ENCODE peak calls at places on chromosomes 1 and 21, in nine cellular contexts. One of them, this sample, is unnamed.
A peak's percentile ranks its signal among the peaks of the same experiment; 100 is the strongest.

GRCh38 chr1:225523214-225523613 is 95.4 kb upstream of the LBR start:
- DNase-seq in MM.1S: no peak
- DNase-seq in left ventricle myocardium inferior: no peak
- DNase-seq in choroid plexus epithelial cell: no peak
- DNase-seq in HepG2: no peak
- DNase-seq in heart left ventricle: no peak
- DNase-seq in IMR-90: no peak
- DNase-seq in endodermal cell: no peak
- DNase-seq in cardiac fibroblast: no peak
- DNase-seq in this sample: no peak

GRCh38 chr1:237327061-237327460 is 285.1 kb downstream of the RYR2 start:
- DNase-seq in left ventricle myocardium inferior: no peak
- DNase-seq in cardiac fibroblast: no peak
- DNase-seq in MM.1S: no peak
- DNase-seq in IMR-90: no peak
- DNase-seq in choroid plexus epithelial cell: no peak
- DNase-seq in endodermal cell: no peak
- DNase-seq in HepG2: no peak
- DNase-seq in heart left ventricle: no peak
- DNase-seq in this sample: no peak

GRCh38 chr1:119611701-119612113 is 36.4 kb downstream of the ZNF697 start:
- DNase-seq in endodermal cell: peak; percentile 98
- DNase-seq in cardiac fibroblast: peak; percentile 57
- DNase-seq in heart left ventricle: peak; percentile 62
- DNase-seq in MM.1S: peak; percentile 64
- DNase-seq in choroid plexus epithelial cell: peak; percentile 65
- DNase-seq in IMR-90: no peak
- DNase-seq in left ventricle myocardium inferior: peak; percentile 65
- DNase-seq in HepG2: peak; percentile 53
- DNase-seq in this sample: no peak

GRCh38 chr1:15249032-15249601 is 2.1 kb downstream of the FHAD1 start:
- DNase-seq in heart left ventricle: no peak
- DNase-seq in choroid plexus epithelial cell: no peak
- DNase-seq in left ventricle myocardium inferior: no peak
- DNase-seq in cardiac fibroblast: no peak
- DNase-seq in HepG2: no peak
- DNase-seq in MM.1S: peak; percentile 93
- DNase-seq in endodermal cell: no peak
- DNase-seq in IMR-90: peak; percentile 4
- DNase-seq in this sample: no peak

GRCh38 chr1:35797380-35797779 is 10.4 kb upstream of the AGO4 start:
- DNase-seq in MM.1S: no peak
- DNase-seq in endodermal cell: no peak
- DNase-seq in cardiac fibroblast: no peak
- DNase-seq in left ventricle myocardium inferior: no peak
- DNase-seq in IMR-90: no peak
- DNase-seq in heart left ventricle: no peak
- DNase-seq in choroid plexus epithelial cell: no peak
- DNase-seq in HepG2: no peak
- DNase-seq in this sample: no peak

GRCh38 chr1:159468321-159468720 is 28.8 kb downstream of the OR10J1 start:
- DNase-seq in heart left ventricle: no peak
- DNase-seq in HepG2: no peak
- DNase-seq in choroid plexus epithelial cell: no peak
- DNase-seq in left ventricle myocardium inferior: no peak
- DNase-seq in endodermal cell: no peak
- DNase-seq in MM.1S: no peak
- DNase-seq in IMR-90: no peak
- DNase-seq in cardiac fibroblast: no peak
- DNase-seq in this sample: no peak

GRCh38 chr1:236657398-236657797 is 28.9 kb upstream of the ACTN2 start:
- DNase-seq in cardiac fibroblast: no peak
- DNase-seq in choroid plexus epithelial cell: no peak
- DNase-seq in HepG2: no peak
- DNase-seq in IMR-90: no peak
- DNase-seq in left ventricle myocardium inferior: no peak
- DNase-seq in endodermal cell: no peak
- DNase-seq in heart left ventricle: no peak
- DNase-seq in MM.1S: no peak
- DNase-seq in this sample: no peak

GRCh38 chr1:16145988-16146887 is 9.6 kb downstream of the EPHA2 start:
- DNase-seq in HepG2: peak; percentile 90
- DNase-seq in IMR-90: peak; percentile 92
- DNase-seq in choroid plexus epithelial cell: peak; percentile 96
- DNase-seq in left ventricle myocardium inferior: peak; percentile 86
- DNase-seq in MM.1S: no peak
- DNase-seq in heart left ventricle: peak; percentile 90
- DNase-seq in endodermal cell: peak; percentile 97
- DNase-seq in cardiac fibroblast: peak; percentile 92
- DNase-seq in this sample: no peak

GRCh38 chr21:33078907-33079582 is 9.1 kb downstream of the OLIG1 start:
- DNase-seq in choroid plexus epithelial cell: peak; percentile 42
- DNase-seq in left ventricle myocardium inferior: no peak
- DNase-seq in heart left ventricle: no peak
- DNase-seq in HepG2: peak; percentile 17
- DNase-seq in IMR-90: peak; percentile 84
- DNase-seq in MM.1S: peak; percentile 98
- DNase-seq in cardiac fibroblast: peak; percentile 16
- DNase-seq in endodermal cell: no peak
- DNase-seq in this sample: no peak

GRCh38 chr1:205792946-205793673 is 17.8 kb upstream of the RAB29 start:
- DNase-seq in HepG2: no peak
- DNase-seq in MM.1S: no peak
- DNase-seq in left ventricle myocardium inferior: no peak
- DNase-seq in cardiac fibroblast: no peak
- DNase-seq in endodermal cell: no peak
- DNase-seq in heart left ventricle: no peak
- DNase-seq in IMR-90: no peak
- DNase-seq in choroid plexus epithelial cell: no peak
- DNase-seq in this sample: no peak

GRCh38 chr1:205792481-205792881 is 17.2 kb upstream of the RAB29 start:
- DNase-seq in heart left ventricle: no peak
- DNase-seq in IMR-90: no peak
- DNase-seq in HepG2: no peak
- DNase-seq in MM.1S: no peak
- DNase-seq in left ventricle myocardium inferior: no peak
- DNase-seq in cardiac fibroblast: no peak
- DNase-seq in endodermal cell: no peak
- DNase-seq in choroid plexus epithelial cell: no peak
- DNase-seq in this sample: no peak

GRCh38 chr1:205787287-205787916 is 12.1 kb upstream of the RAB29 start:
- DNase-seq in heart left ventricle: no peak
- DNase-seq in IMR-90: no peak
- DNase-seq in cardiac fibroblast: peak; percentile 16
- DNase-seq in endodermal cell: no peak
- DNase-seq in MM.1S: no peak
- DNase-seq in HepG2: no peak
- DNase-seq in left ventricle myocardium inferior: no peak
- DNase-seq in choroid plexus epithelial cell: no peak
- DNase-seq in this sample: no peak

GRCh38 chr1:205793959-205794730 is 18.9 kb downstream of the SLC41A1 start:
- DNase-seq in endodermal cell: no peak
- DNase-seq in cardiac fibroblast: no peak
- DNase-seq in heart left ventricle: no peak
- DNase-seq in IMR-90: no peak
- DNase-seq in MM.1S: peak; percentile 11
- DNase-seq in left ventricle myocardium inferior: no peak
- DNase-seq in HepG2: no peak
- DNase-seq in choroid plexus epithelial cell: no peak
- DNase-seq in this sample: no peak

GRCh38 chr1:205791568-205792180 is 16.4 kb upstream of the RAB29 start:
- DNase-seq in left ventricle myocardium inferior: peak; percentile 55
- DNase-seq in choroid plexus epithelial cell: peak; percentile 75
- DNase-seq in endodermal cell: peak; percentile 88
- DNase-seq in heart left ventricle: peak; percentile 69
- DNase-seq in MM.1S: peak; percentile 72
- DNase-seq in HepG2: peak; percentile 48
- DNase-seq in cardiac fibroblast: peak; percentile 64
- DNase-seq in IMR-90: peak; percentile 44
- DNase-seq in this sample: no peak
- H3K4me3 ChIP-seq in left ventricle myocardium inferior: no peak overlapping the region
- H3K4me3 ChIP-seq in choroid plexus epithelial cell: no peak overlapping the region
- H3K4me3 ChIP-seq in endodermal cell: no peak overlapping the region
- H3K4me3 ChIP-seq in heart left ventricle: no peak overlapping the region
- H3K4me3 ChIP-seq in MM.1S: no peak overlapping the region
- H3K4me3 ChIP-seq in HepG2: no peak overlapping the region
- H3K4me3 ChIP-seq in cardiac fibroblast: no peak overlapping the region
- H3K4me3 ChIP-seq in IMR-90: no peak overlapping the region
- H3K4me3 ChIP-seq in this sample: no peak overlapping the region

GRCh38 chr1:60974524-60974923 is 107.8 kb upstream of the NFIA start:
- DNase-seq in cardiac fibroblast: no peak
- DNase-seq in left ventricle myocardium inferior: no peak
- DNase-seq in choroid plexus epithelial cell: no peak
- DNase-seq in IMR-90: no peak
- DNase-seq in endodermal cell: no peak
- DNase-seq in MM.1S: no peak
- DNase-seq in HepG2: no peak
- DNase-seq in heart left ventricle: no peak
- DNase-seq in this sample: no peak

GRCh38 chr1:60971330-60971729 is 111.0 kb upstream of the NFIA start:
- DNase-seq in MM.1S: no peak
- DNase-seq in HepG2: no peak
- DNase-seq in endodermal cell: no peak
- DNase-seq in IMR-90: no peak
- DNase-seq in left ventricle myocardium inferior: no peak
- DNase-seq in choroid plexus epithelial cell: no peak
- DNase-seq in cardiac fibroblast: no peak
- DNase-seq in heart left ventricle: no peak
- DNase-seq in this sample: no peak

GRCh38 chr1:60973668-60974067 is 108.7 kb upstream of the NFIA start:
- DNase-seq in cardiac fibroblast: no peak
- DNase-seq in IMR-90: no peak
- DNase-seq in heart left ventricle: no peak
- DNase-seq in left ventricle myocardium inferior: no peak
- DNase-seq in HepG2: no peak
- DNase-seq in choroid plexus epithelial cell: no peak
- DNase-seq in endodermal cell: no peak
- DNase-seq in MM.1S: no peak
- DNase-seq in this sample: no peak

GRCh38 chr1:60972841-60973364 is 109.5 kb upstream of the NFIA start:
- DNase-seq in cardiac fibroblast: peak; percentile 64
- DNase-seq in HepG2: peak; percentile 75
- DNase-seq in choroid plexus epithelial cell: peak; percentile 89
- DNase-seq in left ventricle myocardium inferior: no peak
- DNase-seq in heart left ventricle: no peak
- DNase-seq in IMR-90: peak; percentile 76
- DNase-seq in MM.1S: no peak
- DNase-seq in endodermal cell: peak; percentile 7
- DNase-seq in this sample: peak; percentile 49

DNA sequence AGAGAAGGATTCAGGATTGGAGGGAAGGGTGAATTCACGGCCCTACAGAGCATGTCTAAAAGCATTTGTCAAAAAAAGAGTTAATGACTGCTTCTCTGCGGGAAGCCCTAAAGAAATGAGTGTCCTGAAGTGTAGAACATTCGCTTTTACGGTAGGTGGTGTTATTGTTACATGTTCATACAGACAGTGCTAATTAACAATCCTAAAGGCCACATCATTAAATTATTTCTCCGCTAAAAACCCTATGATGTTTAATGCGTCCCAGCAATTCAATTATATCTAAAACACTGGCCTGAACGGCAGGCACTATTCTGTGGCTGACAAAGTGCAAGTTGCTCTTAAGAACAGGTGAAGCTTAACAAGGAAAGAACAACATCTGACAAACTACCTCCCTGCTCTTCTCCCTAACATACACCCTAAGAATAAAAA is 112.3 kb upstream of the NFIA start:
- DNase-seq in endodermal cell: no peak
- DNase-seq in heart left ventricle: no peak
- DNase-seq in HepG2: peak; percentile 24
- DNase-seq in MM.1S: no peak
- DNase-seq in choroid plexus epithelial cell: peak; percentile 71
- DNase-seq in left ventricle myocardium inferior: no peak
- DNase-seq in cardiac fibroblast: peak; percentile 63
- DNase-seq in IMR-90: peak; percentile 23
- DNase-seq in this sample: peak; percentile 17
- TF ChIP-seq CTCF in endodermal cell: peak; percentile 58
- TF ChIP-seq CTCF in heart left ventricle: peak; percentile 69
- TF ChIP-seq CTCF in HepG2: peak; percentile 58
- TF ChIP-seq CTCF in MM.1S: no peak
- TF ChIP-seq CTCF in choroid plexus epithelial cell: peak; percentile 56
- TF ChIP-seq CTCF in left ventricle myocardium inferior: peak; percentile 67
- TF ChIP-seq CTCF in cardiac fibroblast: peak; percentile 45
- TF ChIP-seq CTCF in IMR-90: peak; percentile 48
- TF ChIP-seq CTCF in this sample: peak; percentile 44

GRCh38 chr1:89844860-89845259 is 24.0 kb downstream of the LRRC8D start:
- DNase-seq in endodermal cell: no peak
- DNase-seq in left ventricle myocardium inferior: no peak
- DNase-seq in MM.1S: no peak
- DNase-seq in cardiac fibroblast: no peak
- DNase-seq in heart left ventricle: no peak
- DNase-seq in HepG2: no peak
- DNase-seq in IMR-90: no peak
- DNase-seq in choroid plexus epithelial cell: no peak
- DNase-seq in this sample: no peak
- H3K4me3 ChIP-seq in endodermal cell: no peak overlapping the region
- H3K4me3 ChIP-seq in left ventricle myocardium inferior: no peak overlapping the region
- H3K4me3 ChIP-seq in MM.1S: no peak overlapping the region
- H3K4me3 ChIP-seq in cardiac fibroblast: peak overlapping the region; percentile 82
- H3K4me3 ChIP-seq in heart left ventricle: no peak overlapping the region
- H3K4me3 ChIP-seq in HepG2: no peak overlapping the region
- H3K4me3 ChIP-seq in IMR-90: no peak overlapping the region
- H3K4me3 ChIP-seq in choroid plexus epithelial cell: peak overlapping the region; percentile 82
- H3K4me3 ChIP-seq in this sample: no peak overlapping the region

DNA sequence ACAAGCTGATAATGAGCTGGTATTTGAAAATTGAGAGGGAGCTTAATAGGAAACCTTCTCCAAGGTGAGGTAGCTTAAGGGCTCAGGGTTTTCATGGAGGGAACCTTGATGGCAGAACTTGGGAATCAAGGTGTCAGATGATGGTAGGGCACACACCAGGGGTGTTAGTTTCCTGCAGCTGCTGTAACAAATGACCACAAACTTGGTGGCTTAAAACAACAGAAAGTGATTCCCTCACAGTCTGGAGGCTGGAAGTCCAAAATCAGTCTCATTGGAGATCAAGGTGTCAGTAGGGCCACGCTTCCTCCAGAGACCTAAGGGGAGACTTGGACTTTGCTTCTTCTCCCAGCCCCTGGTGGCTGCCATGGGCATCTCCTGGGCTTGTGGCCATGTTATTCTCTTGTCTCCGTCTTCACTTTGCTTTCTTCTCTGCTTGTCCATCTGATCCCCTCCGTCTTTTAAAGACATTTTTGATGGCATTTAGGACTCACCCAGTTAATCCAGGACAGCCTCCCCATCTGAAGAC is 45.5 kb downstream of the HUNK start:
- DNase-seq in choroid plexus epithelial cell: no peak
- DNase-seq in MM.1S: no peak
- DNase-seq in HepG2: no peak
- DNase-seq in IMR-90: no peak
- DNase-seq in cardiac fibroblast: no peak
- DNase-seq in left ventricle myocardium inferior: no peak
- DNase-seq in heart left ventricle: no peak
- DNase-seq in endodermal cell: no peak
- DNase-seq in this sample: no peak
- TF ChIP-seq CTCF in choroid plexus epithelial cell: no peak
- TF ChIP-seq CTCF in MM.1S: no peak
- TF ChIP-seq CTCF in HepG2: no peak
- TF ChIP-seq CTCF in IMR-90: no peak
- TF ChIP-seq CTCF in cardiac fibroblast: no peak
- TF ChIP-seq CTCF in left ventricle myocardium inferior: no peak
- TF ChIP-seq CTCF in heart left ventricle: no peak
- TF ChIP-seq CTCF in endodermal cell: peak; percentile 58
- TF ChIP-seq CTCF in this sample: no peak

GRCh38 chr1:39174400-39175081 is 30.0 kb upstream of the MACF1 start:
- DNase-seq in choroid plexus epithelial cell: no peak
- DNase-seq in IMR-90: no peak
- DNase-seq in cardiac fibroblast: no peak
- DNase-seq in heart left ventricle: no peak
- DNase-seq in endodermal cell: no peak
- DNase-seq in MM.1S: no peak
- DNase-seq in left ventricle myocardium inferior: no peak
- DNase-seq in HepG2: no peak
- DNase-seq in this sample: no peak
- H3K4me3 ChIP-seq in choroid plexus epithelial cell: no peak overlapping the region
- H3K4me3 ChIP-seq in IMR-90: no peak overlapping the region
- H3K4me3 ChIP-seq in cardiac fibroblast: no peak overlapping the region
- H3K4me3 ChIP-seq in heart left ventricle: no peak overlapping the region
- H3K4me3 ChIP-seq in endodermal cell: no peak overlapping the region
- H3K4me3 ChIP-seq in MM.1S: no peak overlapping the region
- H3K4me3 ChIP-seq in left ventricle myocardium inferior: no peak overlapping the region
- H3K4me3 ChIP-seq in HepG2: no peak overlapping the region
- H3K4me3 ChIP-seq in this sample: no peak overlapping the region